ENCODE peak calls at places on chromosomes 3 and 15, in nine cellular contexts. One of them, this sample, is unnamed.
A peak's percentile ranks its signal among the peaks of the same experiment; 100 is the strongest.

GRCh38 chr3:5023777-5024346 is 44.6 kb downstream of the BHLHE40 start:
- DNase-seq in upper lobe of right lung: no peak
- DNase-seq in lower lobe of right lung: no peak
- DNase-seq in cardiac fibroblast: no peak
- DNase-seq in A549: no peak
- DNase-seq in sigmoid colon: peak; percentile 45
- DNase-seq in left lung: no peak
- DNase-seq in fibroblast of the aortic adventitia: no peak
- DNase-seq in IMR-90: no peak
- DNase-seq in this sample: no peak

GRCh38 chr15:79918278-79918677 is 21.5 kb upstream of the MTHFS start:
- DNase-seq in fibroblast of the aortic adventitia: no peak
- DNase-seq in upper lobe of right lung: no peak
- DNase-seq in cardiac fibroblast: no peak
- DNase-seq in IMR-90: no peak
- DNase-seq in left lung: no peak
- DNase-seq in lower lobe of right lung: peak; percentile 45
- DNase-seq in A549: no peak
- DNase-seq in sigmoid colon: no peak
- DNase-seq in this sample: no peak

GRCh38 chr3:58683001-58683845 is 16.6 kb upstream of the FAM3D start:
- DNase-seq in cardiac fibroblast: no peak
- DNase-seq in IMR-90: peak; percentile 61
- DNase-seq in fibroblast of the aortic adventitia: peak; percentile 1
- DNase-seq in A549: peak; percentile 7
- DNase-seq in upper lobe of right lung: no peak
- DNase-seq in lower lobe of right lung: no peak
- DNase-seq in sigmoid colon: no peak
- DNase-seq in left lung: no peak
- DNase-seq in this sample: peak; percentile 47

GRCh38 chr3:47527952-47528718 is 14.6 kb upstream of the ELP6 start:
- DNase-seq in A549: no peak
- DNase-seq in lower lobe of right lung: no peak
- DNase-seq in fibroblast of the aortic adventitia: no peak
- DNase-seq in cardiac fibroblast: no peak
- DNase-seq in left lung: no peak
- DNase-seq in IMR-90: no peak
- DNase-seq in sigmoid colon: no peak
- DNase-seq in upper lobe of right lung: no peak
- DNase-seq in this sample: no peak

GRCh38 chr3:134317106-134317947 is 56.9 kb downstream of the AMOTL2 start:
- DNase-seq in upper lobe of right lung: no peak
- DNase-seq in IMR-90: no peak
- DNase-seq in lower lobe of right lung: no peak
- DNase-seq in cardiac fibroblast: peak; percentile 53
- DNase-seq in fibroblast of the aortic adventitia: peak; percentile 47
- DNase-seq in sigmoid colon: no peak
- DNase-seq in A549: peak; percentile 67
- DNase-seq in left lung: no peak
- DNase-seq in this sample: no peak

GRCh38 chr3:177516130-177517011 is 319.1 kb upstream of the TBL1XR1 start:
- DNase-seq in cardiac fibroblast: peak; percentile 99
- DNase-seq in lower lobe of right lung: no peak
- DNase-seq in upper lobe of right lung: no peak
- DNase-seq in left lung: peak; percentile 40
- DNase-seq in fibroblast of the aortic adventitia: peak; percentile 85
- DNase-seq in IMR-90: peak; percentile 90
- DNase-seq in A549: no peak
- DNase-seq in sigmoid colon: no peak
- DNase-seq in this sample: no peak

GRCh38 chr15:64693134-64693533 is 82.3 kb downstream of the RBPMS2 start:
- DNase-seq in fibroblast of the aortic adventitia: peak; percentile 94
- DNase-seq in IMR-90: peak; percentile 95
- DNase-seq in lower lobe of right lung: no peak
- DNase-seq in sigmoid colon: peak; percentile 88
- DNase-seq in upper lobe of right lung: no peak
- DNase-seq in A549: peak; percentile 57
- DNase-seq in left lung: no peak
- DNase-seq in cardiac fibroblast: peak; percentile 92
- DNase-seq in this sample: no peak

GRCh38 chr3:66441124-66441523 is 59.7 kb downstream of the LRIG1 start:
- DNase-seq in A549: no peak
- DNase-seq in lower lobe of right lung: no peak
- DNase-seq in left lung: no peak
- DNase-seq in IMR-90: peak; percentile 72
- DNase-seq in sigmoid colon: peak; percentile 46
- DNase-seq in fibroblast of the aortic adventitia: peak; percentile 55
- DNase-seq in cardiac fibroblast: peak; percentile 28
- DNase-seq in upper lobe of right lung: no peak
- DNase-seq in this sample: no peak

GRCh38 chr3:193771011-193771697 is 178.1 kb downstream of the OPA1 start:
- DNase-seq in sigmoid colon: no peak
- DNase-seq in IMR-90: no peak
- DNase-seq in lower lobe of right lung: no peak
- DNase-seq in left lung: no peak
- DNase-seq in cardiac fibroblast: no peak
- DNase-seq in fibroblast of the aortic adventitia: no peak
- DNase-seq in A549: no peak
- DNase-seq in upper lobe of right lung: no peak
- DNase-seq in this sample: no peak

GRCh38 chr3:25502233-25502632 is 74.2 kb downstream of the RARB start:
- DNase-seq in upper lobe of right lung: no peak
- DNase-seq in lower lobe of right lung: no peak
- DNase-seq in fibroblast of the aortic adventitia: no peak
- DNase-seq in left lung: no peak
- DNase-seq in A549: no peak
- DNase-seq in sigmoid colon: no peak
- DNase-seq in IMR-90: no peak
- DNase-seq in cardiac fibroblast: no peak
- DNase-seq in this sample: no peak
- TF ChIP-seq CTCF in upper lobe of right lung: no peak
- TF ChIP-seq CTCF in lower lobe of right lung: no peak
- TF ChIP-seq CTCF in fibroblast of the aortic adventitia: no peak
- TF ChIP-seq CTCF in left lung: no peak
- TF ChIP-seq CTCF in A549: no peak
- TF ChIP-seq CTCF in sigmoid colon: no peak
- TF ChIP-seq CTCF in IMR-90: no peak
- TF ChIP-seq CTCF in cardiac fibroblast: no peak
- TF ChIP-seq CTCF in this sample: no peak

GRCh38 chr15:90595760-90596155 is 66.0 kb downstream of the CRTC3 start:
- DNase-seq in fibroblast of the aortic adventitia: no peak
- DNase-seq in lower lobe of right lung: no peak
- DNase-seq in sigmoid colon: no peak
- DNase-seq in A549: no peak
- DNase-seq in cardiac fibroblast: no peak
- DNase-seq in IMR-90: no peak
- DNase-seq in left lung: no peak
- DNase-seq in upper lobe of right lung: no peak
- DNase-seq in this sample: no peak

GRCh38 chr15:90598053-90598577 is 68.4 kb downstream of the CRTC3 start:
- DNase-seq in A549: peak; percentile 56
- DNase-seq in sigmoid colon: peak; percentile 74
- DNase-seq in left lung: peak; percentile 57
- DNase-seq in fibroblast of the aortic adventitia: no peak
- DNase-seq in cardiac fibroblast: peak; percentile 14
- DNase-seq in upper lobe of right lung: peak; percentile 70
- DNase-seq in lower lobe of right lung: peak; percentile 70
- DNase-seq in IMR-90: no peak
- DNase-seq in this sample: peak; percentile 61

GRCh38 chr15:90597477-90598052 is 67.8 kb downstream of the CRTC3 start:
- DNase-seq in IMR-90: no peak
- DNase-seq in fibroblast of the aortic adventitia: no peak
- DNase-seq in A549: no peak
- DNase-seq in cardiac fibroblast: peak; percentile 12
- DNase-seq in lower lobe of right lung: no peak
- DNase-seq in upper lobe of right lung: no peak
- DNase-seq in left lung: no peak
- DNase-seq in sigmoid colon: no peak
- DNase-seq in this sample: peak; percentile 77

GRCh38 chr15:90598679-90599078 is 69.0 kb downstream of the CRTC3 start:
- DNase-seq in IMR-90: no peak
- DNase-seq in left lung: no peak
- DNase-seq in fibroblast of the aortic adventitia: no peak
- DNase-seq in cardiac fibroblast: no peak
- DNase-seq in upper lobe of right lung: no peak
- DNase-seq in sigmoid colon: no peak
- DNase-seq in lower lobe of right lung: no peak
- DNase-seq in A549: no peak
- DNase-seq in this sample: no peak

GRCh38 chr15:90596943-90597342 is 67.2 kb downstream of the CRTC3 start:
- DNase-seq in IMR-90: no peak
- DNase-seq in left lung: no peak
- DNase-seq in cardiac fibroblast: no peak
- DNase-seq in A549: no peak
- DNase-seq in upper lobe of right lung: no peak
- DNase-seq in fibroblast of the aortic adventitia: no peak
- DNase-seq in lower lobe of right lung: no peak
- DNase-seq in sigmoid colon: no peak
- DNase-seq in this sample: no peak
- H3K4me3 ChIP-seq in IMR-90: no peak overlapping the region
- H3K4me3 ChIP-seq in left lung: no peak overlapping the region
- H3K4me3 ChIP-seq in cardiac fibroblast: no peak overlapping the region
- H3K4me3 ChIP-seq in A549: no peak overlapping the region
- H3K4me3 ChIP-seq in upper lobe of right lung: no peak overlapping the region
- H3K4me3 ChIP-seq in fibroblast of the aortic adventitia: no peak overlapping the region
- H3K4me3 ChIP-seq in lower lobe of right lung: no peak overlapping the region
- H3K4me3 ChIP-seq in sigmoid colon: no peak overlapping the region
- H3K4me3 ChIP-seq in this sample: no peak overlapping the region

DNA sequence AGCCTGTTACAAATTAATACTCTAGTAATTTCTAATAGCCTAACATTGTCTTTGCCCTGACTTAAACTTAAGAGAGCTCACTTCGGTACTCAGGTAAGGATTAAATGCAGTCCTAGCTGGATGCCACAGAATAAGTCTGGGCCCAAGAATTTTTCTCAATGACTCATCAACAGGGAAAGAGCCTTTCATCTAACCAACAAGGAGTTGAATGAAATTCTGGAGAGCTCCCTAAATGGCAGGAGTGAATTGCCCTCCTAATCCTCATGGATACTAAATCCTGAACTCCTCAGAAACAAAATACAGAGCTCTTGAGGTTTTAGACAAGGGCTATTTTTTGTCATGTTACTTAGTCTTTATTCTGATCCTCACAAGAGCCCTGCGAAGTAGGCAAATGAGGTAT is 159.5 kb downstream of the PLCH1 start:
- DNase-seq in cardiac fibroblast: no peak
- DNase-seq in lower lobe of right lung: no peak
- DNase-seq in sigmoid colon: no peak
- DNase-seq in fibroblast of the aortic adventitia: no peak
- DNase-seq in upper lobe of right lung: no peak
- DNase-seq in IMR-90: no peak
- DNase-seq in A549: no peak
- DNase-seq in left lung: no peak
- DNase-seq in this sample: no peak
- TF ChIP-seq CTCF in cardiac fibroblast: no peak
- TF ChIP-seq CTCF in lower lobe of right lung: no peak
- TF ChIP-seq CTCF in sigmoid colon: no peak
- TF ChIP-seq CTCF in fibroblast of the aortic adventitia: no peak
- TF ChIP-seq CTCF in upper lobe of right lung: no peak
- TF ChIP-seq CTCF in IMR-90: no peak
- TF ChIP-seq CTCF in A549: no peak
- TF ChIP-seq CTCF in left lung: no peak
- TF ChIP-seq CTCF in this sample: no peak

GRCh38 chr3:44021646-44022594 is 219.8 kb upstream of the TOPAZ1 start:
- DNase-seq in fibroblast of the aortic adventitia: peak; percentile 34
- DNase-seq in cardiac fibroblast: no peak
- DNase-seq in IMR-90: no peak
- DNase-seq in sigmoid colon: no peak
- DNase-seq in A549: no peak
- DNase-seq in left lung: no peak
- DNase-seq in lower lobe of right lung: no peak
- DNase-seq in upper lobe of right lung: no peak
- DNase-seq in this sample: no peak
- H3K4me3 ChIP-seq in fibroblast of the aortic adventitia: peak overlapping the region; percentile 67
- H3K4me3 ChIP-seq in cardiac fibroblast: peak overlapping the region; percentile 40
- H3K4me3 ChIP-seq in IMR-90: no peak overlapping the region
- H3K4me3 ChIP-seq in sigmoid colon: peak overlapping the region; percentile 28
- H3K4me3 ChIP-seq in A549: no peak overlapping the region
- H3K4me3 ChIP-seq in left lung: no peak overlapping the region
- H3K4me3 ChIP-seq in lower lobe of right lung: peak overlapping the region; percentile 8
- H3K4me3 ChIP-seq in upper lobe of right lung: no peak overlapping the region
- H3K4me3 ChIP-seq in this sample: peak overlapping the region; percentile 50

GRCh38 chr3:170221924-170222646 is at the start of gene PRKCI:
- DNase-seq in cardiac fibroblast: peak; percentile 99
- DNase-seq in sigmoid colon: peak; percentile 97
- DNase-seq in left lung: peak; percentile 97
- DNase-seq in IMR-90: peak; percentile 96
- DNase-seq in A549: peak; percentile 98
- DNase-seq in fibroblast of the aortic adventitia: peak; percentile 98
- DNase-seq in lower lobe of right lung: peak; percentile 98
- DNase-seq in upper lobe of right lung: peak; percentile 97
- DNase-seq in this sample: peak; percentile 86

GRCh38 chr3:170226426-170226960 is 4.3 kb downstream of the PRKCI start:
- DNase-seq in upper lobe of right lung: no peak
- DNase-seq in lower lobe of right lung: no peak
- DNase-seq in IMR-90: peak; percentile 51
- DNase-seq in A549: no peak
- DNase-seq in cardiac fibroblast: peak; percentile 42
- DNase-seq in left lung: no peak
- DNase-seq in fibroblast of the aortic adventitia: peak; percentile 56
- DNase-seq in sigmoid colon: no peak
- DNase-seq in this sample: no peak

GRCh38 chr3:170220871-170221270 is 1.4 kb upstream of the PRKCI start:
- DNase-seq in cardiac fibroblast: no peak
- DNase-seq in A549: no peak
- DNase-seq in sigmoid colon: no peak
- DNase-seq in upper lobe of right lung: no peak
- DNase-seq in fibroblast of the aortic adventitia: peak; percentile 9
- DNase-seq in left lung: no peak
- DNase-seq in IMR-90: peak; percentile 75
- DNase-seq in lower lobe of right lung: no peak
- DNase-seq in this sample: no peak

GRCh38 chr3:170225166-170225565 is 2.9 kb downstream of the PRKCI start:
- DNase-seq in left lung: no peak
- DNase-seq in sigmoid colon: no peak
- DNase-seq in lower lobe of right lung: no peak
- DNase-seq in upper lobe of right lung: no peak
- DNase-seq in fibroblast of the aortic adventitia: no peak
- DNase-seq in A549: no peak
- DNase-seq in cardiac fibroblast: no peak
- DNase-seq in IMR-90: no peak
- DNase-seq in this sample: no peak

GRCh38 chr3:170222647-170223541 is 670 bp downstream of the PRKCI start:
- DNase-seq in lower lobe of right lung: peak; percentile 72
- DNase-seq in fibroblast of the aortic adventitia: peak; percentile 45
- DNase-seq in A549: peak; percentile 41
- DNase-seq in cardiac fibroblast: no peak
- DNase-seq in upper lobe of right lung: no peak
- DNase-seq in IMR-90: peak; percentile 28
- DNase-seq in sigmoid colon: peak; percentile 68
- DNase-seq in left lung: peak; percentile 42
- DNase-seq in this sample: peak; percentile 7
- TF ChIP-seq CTCF in lower lobe of right lung: no peak
- TF ChIP-seq CTCF in fibroblast of the aortic adventitia: peak; percentile 41
- TF ChIP-seq CTCF in A549: no peak
- TF ChIP-seq CTCF in cardiac fibroblast: no peak
- TF ChIP-seq CTCF in upper lobe of right lung: peak; percentile 20
- TF ChIP-seq CTCF in IMR-90: no peak
- TF ChIP-seq CTCF in sigmoid colon: peak; percentile 4
- TF ChIP-seq CTCF in left lung: peak; percentile 20
- TF ChIP-seq CTCF in this sample: peak; percentile 5